ENCODE peak calls at places on chromosome 14, in ten cellular contexts. C is neural progenitor cell, G is GM04504, V is sciatic nerve, U is uterus, P is immature natural killer cell, D is T follicular helper cell, F is fibroblast of the conjunctiva, M is neural crest cell, A is RWPE2. J is an unnamed sample.

GRCh38 chr14:104717646-104718045 is 6.4 kb upstream of the ADSS1 start:
- DNase-seq in A (no peak), M (no peak), C (no peak), V (no peak), G (no peak), D (no peak), U (no peak), P (no peak), F (no peak), J (no peak)

GRCh38 chr14:68131907-68132306 is 312.3 kb downstream of the RAD51B start:
- DNase-seq in P (no peak), G (no peak), C (no peak), U (no peak), D (no peak), F (no peak), A (no peak), V (no peak), M (no peak), J (no peak)

GRCh38 chr14:78081245-78081644 is 88.9 kb upstream of the NRXN3 start:
- DNase-seq in P (no peak), A (no peak), U (no peak), G (no peak), F (no peak), M (no peak), V (no peak), C (no peak), D (no peak), J (no peak)

GRCh38 chr14:93953739-93954515 is 22.4 kb downstream of the ASB2 start:
- DNase-seq in M (no peak), A (no peak), P (no peak), F (no peak), D (no peak), G (no peak), U (no peak), V (no peak), C (no peak), J (no peak)

GRCh38 chr14:105005929-105006830 is 14.7 kb downstream of the CDCA4 start:
- DNase-seq in M (no peak), U (no peak), F (no peak), D (no peak), C (no peak), G (no peak), A (peak; percentile 68), P (no peak), V (no peak), J (no peak)

GRCh38 chr14:55518391-55518790 is 61.6 kb upstream of the KTN1 start:
- DNase-seq in P (no peak), U (no peak), C (no peak), F (no peak), M (no peak), D (no peak), A (no peak), G (no peak), V (no peak), J (no peak)

GRCh38 chr14:102201369-102201748 is 61.7 kb downstream of the WDR20 start:
- DNase-seq in D (no peak), V (no peak), U (no peak), M (no peak), P (no peak), A (no peak), G (no peak), F (no peak), C (no peak), J (no peak)

GRCh38 chr14:24339284-24340151 is at the start of gene RIPK3:
- DNase-seq in P (peak; percentile 57), A (no peak), M (no peak), G (no peak), F (no peak), D (peak; percentile 46), C (peak; percentile 60), V (no peak), U (no peak), J (no peak)

GRCh38 chr14:98962118-98962517 is 309.9 kb downstream of the BCL11B start:
- DNase-seq in G (no peak), F (no peak), M (no peak), P (no peak), D (no peak), V (no peak), C (no peak), U (no peak), A (no peak), J (no peak)

GRCh38 chr14:24207625-24208024 is 2.1 kb downstream of the TSSK4 start:
- DNase-seq in C (no peak), U (no peak), G (no peak), D (no peak), F (no peak), V (no peak), P (no peak), M (no peak), A (no peak), J (no peak)

GRCh38 chr14:87483651-87484260 is 509.2 kb downstream of the GALC start:
- DNase-seq in P (no peak), U (no peak), F (peak; percentile 0), G (no peak), D (no peak), A (no peak), V (no peak), M (no peak), C (no peak), J (no peak)

GRCh38 chr14:105783707-105784106 is 257.3 kb downstream of the TMEM121 start:
- DNase-seq in M (no peak), A (no peak), G (no peak), U (no peak), F (no peak), V (no peak), C (no peak), P (no peak), D (no peak), J (no peak)

GRCh38 chr14:76866469-76866868 is 40.3 kb downstream of the LRRC74A start:
- DNase-seq in P (no peak), A (no peak), F (no peak), G (no peak), C (no peak), D (no peak), U (no peak), V (no peak), M (no peak), J (no peak)

GRCh38 chr14:50015708-50016107 is 100.7 kb downstream of the VCPKMT start:
- DNase-seq in A (no peak), C (no peak), D (no peak), U (no peak), F (no peak), P (no peak), M (no peak), G (no peak), V (no peak), J (no peak)

GRCh38 chr14:65287264-65288131 is 125.0 kb upstream of the FUT8 start:
- DNase-seq in U (no peak), C (no peak), D (no peak), V (no peak), G (no peak), P (peak; percentile 38), A (no peak), M (no peak), F (no peak), J (no peak)

GRCh38 chr14:32077081-32078029 is at the start of gene ARHGAP5:
- DNase-seq in G (peak; percentile 9), A (peak; percentile 70), V (peak; percentile 75), M (peak; percentile 58), U (peak; percentile 51), C (peak; percentile 91), P (peak; percentile 75), D (peak; percentile 65), F (no peak), J (peak; percentile 18)

GRCh38 chr14:78946949-78947348 is 776.8 kb downstream of the NRXN3 start:
- DNase-seq in C (peak; percentile 59), P (no peak), G (no peak), A (no peak), M (no peak), U (no peak), F (no peak), V (no peak), D (no peak), J (no peak)

GRCh38 chr14:24215495-24216344 is at the start of gene MDP1:
- DNase-seq in M (peak; percentile 70), C (peak; percentile 94), P (peak; percentile 88), G (peak; percentile 65), U (peak; percentile 81), A (peak; percentile 83), F (peak; percentile 77), D (peak; percentile 84), V (peak; percentile 90), J (peak; percentile 96)

GRCh38 chr14:74983343-74983742 is 19.4 kb upstream of the EIF2B2 start:
- DNase-seq in V (no peak), U (no peak), M (no peak), C (no peak), A (no peak), F (no peak), G (no peak), P (no peak), D (no peak), J (no peak)

GRCh38 chr14:78175412-78175811 is 5.2 kb downstream of the NRXN3 start:
- DNase-seq in A (no peak), C (no peak), P (no peak), D (no peak), V (no peak), U (no peak), G (no peak), F (no peak), M (no peak), J (no peak)

GRCh38 chr14:99274346-99275221 is 2.6 kb upstream of the BCL11B start:
- DNase-seq in V (peak; percentile 76), A (peak; percentile 92), G (peak; percentile 32), C (peak; percentile 97), U (no peak), D (no peak), F (peak; percentile 59), M (peak; percentile 80), P (peak; percentile 56), J (peak; percentile 48)

GRCh38 chr14:102150083-102150482 is 10.4 kb downstream of the WDR20 start:
- DNase-seq in M (no peak), U (no peak), G (no peak), A (no peak), F (no peak), P (no peak), V (no peak), D (no peak), C (no peak), J (no peak)

GRCh38 chr14:74326369-74327152 is 21.7 kb upstream of the VRTN start:
- DNase-seq in G (no peak), D (no peak), U (no peak), F (no peak), C (peak; percentile 95), A (no peak), P (no peak), M (peak; percentile 10), V (no peak), J (no peak)

GRCh38 chr14:79584679-79585078 is 626.6 kb downstream of the DIO2 start:
- DNase-seq in D (no peak), C (no peak), A (no peak), F (peak; percentile 51), M (no peak), G (peak; percentile 83), P (no peak), U (no peak), V (no peak), J (no peak)

GRCh38 chr14:51922624-51923023 is 62.2 kb downstream of the GNG2 start:
- DNase-seq in C (peak; percentile 69), F (no peak), D (no peak), P (peak; percentile 19), V (peak; percentile 74), G (no peak), M (peak; percentile 58), U (no peak), A (no peak), J (no peak)

J was measured in cerebellum.